ENCODE peak calls at places on chromosome 2, in four cellular contexts. D is cardiac muscle cell, F is pancreas, U is heart left ventricle. N is an unnamed sample. For H3K27me3 and H3K4me1, the result is how much of the 10 kb centered on the place peaks cover.

GRCh38 chr2:128511731-128512663 is 193.3 kb upstream of the HS6ST1 start:
- DNase-seq in D (no peak), U (no peak), F (no peak), N (no peak)

GRCh38 chr2:63049291-63050185 is 1.1 kb upstream of the OTX1 start:
- DNase-seq in D (no peak), F (peak), U (no peak), N (no peak)

GRCh38 chr2:112156152-112156986 is 18.2 kb downstream of the FBLN7 start:
- DNase-seq in D (no peak), F (no peak), U (no peak), N (no peak)

GRCh38 chr2:3217646-3218045 is 160.0 kb downstream of the EIPR1 start:
- DNase-seq in F (no peak), U (no peak), D (no peak), N (no peak)

GRCh38 chr2:134866498-134867099 is 28.2 kb downstream of the ACMSD start:
- DNase-seq in U (no peak), F (no peak), D (no peak), N (no peak)

GRCh38 chr2:235920216-235920615 is 248.0 kb downstream of the GBX2 start:
- DNase-seq in F (no peak), U (no peak), D (no peak), N (no peak)

GRCh38 chr2:145845923-145846322 is 1326.0 kb upstream of the ZEB2 start:
- DNase-seq in F (no peak), D (no peak), U (no peak), N (no peak)

GRCh38 chr2:94861308-94862152 is 9.7 kb upstream of the TEKT4 start:
- DNase-seq in D (no peak), F (no peak), U (no peak), N (peak)

GRCh38 chr2:177783835-177784448 is 288.6 kb downstream of the PDE11A start:
- DNase-seq in F (no peak), U (no peak), D (no peak), N (no peak)

GRCh38 chr2:60479226-60480088 is 74.0 kb downstream of the BCL11A start:
- DNase-seq in F (no peak), D (no peak), U (no peak), N (no peak)

GRCh38 chr2:229586746-229587705 is 127.3 kb downstream of the DNER start:
- DNase-seq in F (peak), D (peak), U (peak), N (peak)

GRCh38 chr2:107681946-107682345 is 144.7 kb upstream of the RGPD4 start:
- DNase-seq in D (no peak), U (no peak), F (no peak), N (no peak)

GRCh38 chr2:189425676-189426075 is 15.6 kb upstream of the WDR75 start:
- DNase-seq in F (no peak), U (no peak), D (no peak), N (no peak)

GRCh38 chr2:84290537-84290936 is 168.5 kb downstream of the SUCLG1 start:
- DNase-seq in U (no peak), D (no peak), F (no peak), N (no peak)

GRCh38 chr2:200337621-200338020 is 31.1 kb downstream of the SPATS2L start:
- DNase-seq in F (no peak), U (no peak), D (no peak), N (no peak)

GRCh38 chr2:103132536-103133217 is 370.8 kb downstream of the TMEM182 start:
- DNase-seq in D (no peak), U (no peak), F (no peak), N (no peak)

GRCh38 chr2:235066895-235067294 is 115.1 kb downstream of the SH3BP4 start:
- DNase-seq in F (no peak), D (peak), U (no peak), N (no peak)

GRCh38 chr2:28393115-28393836 is 618 bp downstream of the FOSL2 start:
- DNase-seq in F (peak), U (peak), D (peak), N (peak)

GRCh38 chr2:202861987-202862386 is 9.6 kb downstream of the ICA1L start:
- DNase-seq in U (no peak), D (no peak), F (no peak), N (no peak)

GRCh38 chr2:134348239-134348638 is 94.4 kb downstream of the MGAT5 start:
- DNase-seq in D (no peak), F (no peak), U (no peak), N (no peak)

GRCh38 chr2:83103602-83104001 is 1355.5 kb downstream of the SUCLG1 start:
- DNase-seq in U (no peak), F (no peak), D (no peak), N (no peak)

GRCh38 chr2:44935854-44936185 is 5.7 kb upstream of the SIX3 start:
- DNase-seq in D (no peak), U (no peak), F (no peak), N (no peak)

GRCh38 chr2:44937688-44938240 is 3.7 kb upstream of the SIX3 start:
- DNase-seq in F (no peak), U (no peak), D (no peak), N (no peak)

GRCh38 chr2:44936275-44936674 is 5.2 kb upstream of the SIX3 start:
- DNase-seq in F (no peak), U (no peak), D (no peak), N (no peak)

GRCh38 chr2:44938287-44939073 is 3.0 kb upstream of the SIX3 start:
- DNase-seq in U (no peak), F (no peak), D (peak), N (no peak)

GRCh38 chr2:44936715-44937687 is 4.5 kb upstream of the SIX3 start:
- DNase-seq in F (no peak), D (no peak), U (no peak), N (no peak)
- H3K27me3 ChIP-seq in F (under half), D (half or more), U (half or more), N (half or more)

GRCh38 chr2:111122631-111123421 is 2.1 kb downstream of the BCL2L11 start:
- DNase-seq in F (peak), D (peak), U (peak), N (peak)
- H3K4me1 ChIP-seq in F (under half), D (under half), U (under half), N (under half)

GRCh38 chr2:206438196-206438727 is 5.1 kb upstream of the ADAM23 start:
- DNase-seq in F (no peak), D (no peak), U (no peak), N (no peak)
- H3K27me3 ChIP-seq in F (under half), D (under half), U (under half), N (under half)

GRCh38 chr2:233428008-233428407 is 73.7 kb downstream of the DGKD start:
- DNase-seq in U (no peak), D (no peak), F (no peak), N (no peak)

GRCh38 chr2:233430091-233430490 is 75.8 kb downstream of the DGKD start:
- DNase-seq in D (no peak), U (no peak), F (no peak), N (no peak)

GRCh38 chr2:233430651-233431050 is 76.4 kb downstream of the DGKD start:
- DNase-seq in F (no peak), D (no peak), U (no peak), N (no peak)

GRCh38 chr2:233428438-233428837 is 74.1 kb downstream of the DGKD start:
- DNase-seq in U (no peak), F (no peak), D (no peak), N (no peak)

GRCh38 chr2:233429175-233429897 is 75.0 kb downstream of the DGKD start:
- DNase-seq in F (no peak), D (no peak), U (no peak), N (no peak)
- H3K4me1 ChIP-seq in F (under half), D (under half), U (under half), N (under half)

DNA sequence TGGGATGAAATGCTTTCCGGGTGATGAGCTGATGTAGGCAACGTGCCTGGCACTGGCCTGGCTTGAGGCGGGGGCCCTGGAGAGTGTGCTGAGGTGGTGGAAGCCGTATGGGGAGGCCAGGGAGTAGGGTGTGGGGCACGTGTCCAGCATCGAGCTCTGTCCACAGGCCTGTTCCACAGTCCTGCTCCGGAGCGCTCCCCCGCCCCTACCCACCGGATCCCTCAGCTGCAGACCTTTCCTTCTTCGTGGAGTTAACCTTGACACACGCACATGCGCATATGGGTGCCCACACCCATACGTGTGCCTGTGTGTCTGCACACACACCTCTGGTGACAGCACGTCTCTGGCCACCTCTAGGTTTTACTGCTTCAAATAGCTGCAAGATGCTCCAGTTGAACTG is 49.3 kb downstream of the INHBB start:
- DNase-seq in D (no peak), F (no peak), U (no peak), N (no peak)
- H3K27me3 ChIP-seq in D (under half), F (under half), U (under half), N (under half)

DNA sequence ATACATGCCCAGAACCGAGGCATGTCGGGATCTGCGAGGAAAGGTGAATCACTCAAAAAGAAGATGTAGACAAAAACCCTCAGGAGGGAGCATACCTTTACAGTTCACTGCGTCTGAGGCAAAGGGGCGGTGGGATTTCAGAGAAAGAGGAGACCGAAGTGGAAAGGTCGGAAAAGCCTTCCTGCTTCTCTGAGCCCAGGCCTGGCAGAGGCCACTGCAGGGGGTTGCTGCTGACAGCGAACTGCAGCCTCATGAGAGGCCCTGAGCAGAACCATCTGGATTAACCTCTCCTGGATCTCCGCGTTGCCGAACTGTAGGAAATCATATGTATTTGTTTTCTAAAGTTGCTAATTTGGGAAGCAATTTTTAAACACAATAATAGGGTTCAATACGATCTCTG is 713.1 kb upstream of the SOX11 start:
- DNase-seq in U (no peak), D (no peak), F (no peak), N (no peak)
- H3K4me1 ChIP-seq in U (under half), D (under half), F (under half), N (under half)

GRCh38 chr2:10915731-10916331 is 4.1 kb downstream of the KCNF1 start:
- DNase-seq in U (no peak), D (no peak), F (no peak), N (no peak)
- H3K27me3 ChIP-seq in U (under half), D (under half), F (under half), N (under half)

DNA sequence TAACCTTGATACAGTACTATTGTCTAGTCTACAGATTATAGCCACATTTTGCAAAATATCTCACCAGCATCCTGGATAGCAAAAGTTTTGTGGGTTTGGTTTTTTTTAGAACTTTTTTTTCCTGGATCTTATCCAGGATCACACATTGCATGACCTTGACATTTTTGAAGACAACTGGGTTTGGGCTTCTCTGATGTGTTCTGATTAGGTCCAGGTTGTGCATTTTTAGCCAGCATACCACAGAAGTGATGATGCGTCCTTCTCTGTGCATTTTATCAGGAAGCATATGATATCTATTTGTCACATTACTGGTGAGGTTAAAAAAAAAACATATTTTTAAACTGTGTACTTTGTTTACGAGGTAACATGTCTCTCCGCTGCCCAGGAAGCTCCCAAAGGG is 221.0 kb upstream of the OSR1 start:
- DNase-seq in U (no peak), F (no peak), D (no peak), N (no peak)
- H3K4me1 ChIP-seq in U (under half), F (under half), D (under half), N (under half)

GRCh38 chr2:129720360-129720759 is 259.1 kb upstream of the RAB6C start:
- DNase-seq in U (no peak), D (no peak), F (no peak), N (no peak)
- H3K27me3 ChIP-seq in U (under half), D (under half), F (under half), N (under half)

GRCh38 chr2:217900780-217901360 is 101.9 kb downstream of the TNS1 start:
- DNase-seq in D (no peak), F (no peak), U (peak), N (no peak)

GRCh38 chr2:217901400-217901799 is 101.4 kb downstream of the TNS1 start:
- DNase-seq in F (no peak), D (no peak), U (no peak), N (no peak)

GRCh38 chr2:217899231-217900009 is 103.4 kb downstream of the TNS1 start:
- DNase-seq in F (peak), D (peak), U (peak), N (peak)

GRCh38 chr2:217901826-217902225 is 101.0 kb downstream of the TNS1 start:
- DNase-seq in U (peak), F (no peak), D (no peak), N (peak)

GRCh38 chr2:217900010-217900779 is 102.6 kb downstream of the TNS1 start:
- DNase-seq in D (no peak), U (peak), F (no peak), N (no peak)
- H3K4me1 ChIP-seq in D (under half), U (half or more), F (half or more), N (under half)